ENCODE peak calls at places on chromosomes 13 and 19, in six cellular contexts. U is DMS 273 treated with DMSO at 0.1 percent for 48 hours; V is stimulated activated CD4-positive, alpha-beta T cell treated with anti-CD3 and anti-CD28 coated beads, Interleukin-1b, Interleukin-23, amount 100 ng/mL, for 1 hour; S is T-helper 2 cell; W is NCI-H345; B is fibroblast of mammary gland. Z is an unnamed sample.

GRCh38 chr19:34985249-34986022 is 14.7 kb upstream of the GRAMD1A start:
- DNase-seq in W (no peak), S (no peak), B (peak; percentile 33), V (no peak), U (no peak), Z (peak; percentile 28)

GRCh38 chr13:46846736-46847135 is 49.8 kb upstream of the ESD start:
- DNase-seq in U (no peak), S (no peak), B (no peak), W (no peak), V (no peak), Z (peak; percentile 2)

GRCh38 chr19:6509118-6509971 is 7.2 kb upstream of the TUBB4A start:
- DNase-seq in V (no peak), S (no peak), U (no peak), W (no peak), B (no peak), Z (peak; percentile 40)

GRCh38 chr19:1839658-1840540 is 8.4 kb downstream of the REXO1 start:
- DNase-seq in U (no peak), W (no peak), V (no peak), S (no peak), B (no peak), Z (no peak)

GRCh38 chr19:46902402-46902766 is 41.6 kb downstream of the ARHGAP35 start:
- DNase-seq in V (no peak), W (no peak), S (no peak), U (peak; percentile 15), B (no peak), Z (peak; percentile 60)

GRCh38 chr13:73722120-73722519 is 412.1 kb downstream of the KLF12 start:
- DNase-seq in V (no peak), W (no peak), S (no peak), U (no peak), B (peak; percentile 58), Z (peak; percentile 52)

GRCh38 chr13:78370231-78370630 is 233.1 kb downstream of the POU4F1 start:
- DNase-seq in U (no peak), V (no peak), W (no peak), S (no peak), B (no peak), Z (no peak)

GRCh38 chr19:55642153-55643002 is 1.1 kb upstream of the ZNF581 start:
- DNase-seq in U (peak; percentile 53), B (no peak), V (no peak), S (no peak), W (peak; percentile 24), Z (peak; percentile 63)

GRCh38 chr19:17340302-17340870 is 3.0 kb downstream of the GTPBP3 start:
- DNase-seq in S (no peak), W (no peak), B (no peak), V (no peak), U (no peak), Z (no peak)

GRCh38 chr13:45133396-45134118 is 13.2 kb downstream of the GTF2F2 start:
- DNase-seq in B (peak; percentile 16), S (no peak), V (no peak), U (no peak), W (no peak), Z (no peak)

GRCh38 chr19:17294051-17294891 is 9.0 kb downstream of the ABHD8 start:
- DNase-seq in V (no peak), W (no peak), B (no peak), U (no peak), S (peak; percentile 28), Z (peak; percentile 49)

GRCh38 chr19:31154021-31154420 is 195.2 kb downstream of the TSHZ3 start:
- DNase-seq in W (no peak), B (peak; percentile 10), U (no peak), S (no peak), V (no peak), Z (peak; percentile 24)

GRCh38 chr19:1830568-1830967 is 17.7 kb downstream of the REXO1 start:
- DNase-seq in W (no peak), U (no peak), B (no peak), S (no peak), V (no peak), Z (no peak)

GRCh38 chr13:111882351-111882750 is 184.6 kb upstream of the SOX1 start:
- DNase-seq in U (no peak), W (no peak), S (no peak), B (no peak), V (no peak), Z (no peak)

GRCh38 chr19:35055715-35056179 is 14.2 kb downstream of the HPN start:
- DNase-seq in U (peak; percentile 28), B (no peak), S (no peak), V (no peak), W (peak; percentile 76), Z (no peak)

GRCh38 chr19:13037161-13037560 is 41.9 kb downstream of the NFIX start:
- DNase-seq in B (peak; percentile 83), W (no peak), S (no peak), U (no peak), V (no peak), Z (peak; percentile 92)

GRCh38 chr19:56245062-56245740 is 27.3 kb upstream of the EDDM13 start:
- DNase-seq in W (no peak), U (no peak), B (peak; percentile 70), V (no peak), S (no peak), Z (peak; percentile 69)

GRCh38 chr19:51808333-51808986 is 13.5 kb downstream of the FPR3 start:
- DNase-seq in S (no peak), U (no peak), W (no peak), V (no peak), B (peak; percentile 69), Z (peak; percentile 70)

GRCh38 chr13:42864952-42865634 is 83.7 kb downstream of the FAM216B start:
- DNase-seq in B (no peak), U (no peak), V (no peak), S (no peak), W (no peak), Z (no peak)

GRCh38 chr13:22592515-22592914 is 588.3 kb upstream of the SGCG start:
- DNase-seq in V (no peak), W (no peak), U (no peak), S (no peak), B (peak; percentile 36), Z (peak; percentile 0)

GRCh38 chr13:42384265-42384664 is 112.3 kb downstream of the AKAP11 start:
- DNase-seq in U (no peak), S (no peak), B (peak; percentile 40), W (no peak), V (no peak), Z (no peak)

GRCh38 chr19:42290523-42291436 is 11.2 kb upstream of the PRR19 start:
- DNase-seq in W (no peak), U (no peak), B (no peak), V (peak; percentile 36), S (peak; percentile 43), Z (peak; percentile 35)

GRCh38 chr19:45646345-45646698 is 7.1 kb upstream of the EML2 start:
- DNase-seq in U (no peak), W (no peak), V (no peak), B (no peak), S (no peak), Z (no peak)